ENCODE peak calls at places on chromosomes 13 and 19, in nine cellular contexts. X is breast epithelium; W is naive thymus-derived CD4-positive, alpha-beta T cell; M is iPS DF 6.9; N is CD4-positive, alpha-beta memory T cell; K is A673; U is left ventricle myocardium inferior; E is right cardiac atrium; T is colonic mucosa. G is an unnamed sample.

GRCh38 chr13:112247471-112248405 is 128.4 kb upstream of the SPACA7 start:
- DNase-seq in X (no peak), W (no peak), M (no peak), N (no peak), K (no peak), U (no peak), E (no peak), T (peak; percentile 9), G (no peak)

GRCh38 chr19:34707661-34708060 is 26.4 kb upstream of the ZNF181 start:
- DNase-seq in X (no peak), W (no peak), M (no peak), N (no peak), K (no peak), U (no peak), E (no peak), T (no peak), G (no peak)

GRCh38 chr13:21694831-21695230 is 24.0 kb downstream of the FGF9 start:
- DNase-seq in X (no peak), W (no peak), M (no peak), N (no peak), K (no peak), U (peak; percentile 52), E (peak; percentile 78), T (no peak), G (no peak)

GRCh38 chr13:85108356-85108755 is 690.9 kb downstream of the SLITRK6 start:
- DNase-seq in X (no peak), W (no peak), M (no peak), N (no peak), K (no peak), U (no peak), E (no peak), T (no peak), G (no peak)

GRCh38 chr13:113877149-113877990 is 13.5 kb upstream of the GAS6 start:
- DNase-seq in X (no peak), W (no peak), M (no peak), N (no peak), K (no peak), U (no peak), E (no peak), T (no peak), G (no peak)

GRCh38 chr19:609001-609340 is 19.3 kb downstream of the HCN2 start:
- DNase-seq in X (no peak), W (no peak), M (no peak), N (no peak), K (no peak), U (peak; percentile 65), E (peak; percentile 87), T (no peak), G (peak; percentile 56)

GRCh38 chr19:41570639-41571112 is 5.3 kb upstream of the CEACAM21 start:
- DNase-seq in X (peak; percentile 57), W (peak; percentile 81), M (no peak), N (peak; percentile 80), K (peak; percentile 86), U (peak; percentile 75), E (peak; percentile 95), T (peak; percentile 75), G (peak; percentile 81)

GRCh38 chr13:95445116-95445515 is 107.4 kb upstream of the CLDN10 start:
- DNase-seq in X (no peak), W (no peak), M (no peak), N (no peak), K (peak; percentile 51), U (no peak), E (no peak), T (no peak), G (no peak)

GRCh38 chr19:20078696-20079095 is 896 bp downstream of the ZNF90 start:
- DNase-seq in X (no peak), W (peak; percentile 4), M (no peak), N (peak; percentile 1), K (no peak), U (peak; percentile 18), E (peak; percentile 56), T (peak; percentile 53), G (peak; percentile 14)

GRCh38 chr13:32585625-32586021 is 629 bp upstream of the PDS5B start:
- DNase-seq in X (no peak), W (peak; percentile 13), M (no peak), N (no peak), K (no peak), U (no peak), E (peak; percentile 58), T (peak; percentile 23), G (peak; percentile 32)

GRCh38 chr13:33633701-33634525 is 184.0 kb upstream of the RFC3 start:
- DNase-seq in X (no peak), W (no peak), M (no peak), N (no peak), K (peak; percentile 11), U (no peak), E (no peak), T (no peak), G (no peak)

GRCh38 chr13:70125693-70126092 is 17.4 kb upstream of the KLHL1 start:
- DNase-seq in X (no peak), W (no peak), M (no peak), N (no peak), K (no peak), U (no peak), E (no peak), T (no peak), G (no peak)

GRCh38 chr13:51998723-51999471 is 12.4 kb downstream of the ATP7B start:
- DNase-seq in X (no peak), W (no peak), M (no peak), N (no peak), K (no peak), U (no peak), E (no peak), T (no peak), G (no peak)

GRCh38 chr13:25766576-25766975 is 285.2 kb downstream of the SHISA2 start:
- DNase-seq in X (no peak), W (no peak), M (no peak), N (no peak), K (no peak), U (no peak), E (no peak), T (no peak), G (no peak)

GRCh38 chr19:32830231-32831014 is 39.1 kb downstream of the SLC7A9 start:
- DNase-seq in X (no peak), W (no peak), M (no peak), N (no peak), K (no peak), U (no peak), E (no peak), T (no peak), G (no peak)

GRCh38 chr19:12737666-12738351 is 512 bp downstream of the GET3 start:
- DNase-seq in X (peak; percentile 37), W (no peak), M (no peak), N (no peak), K (no peak), U (no peak), E (peak; percentile 62), T (no peak), G (no peak)
- H3K4me3 ChIP-seq in X (peak overlapping the region; percentile 78), W (peak overlapping the region; percentile 76), M (peak overlapping the region; percentile 75), N (peak overlapping the region; percentile 80), K (peak overlapping the region; percentile 69), U (peak overlapping the region; percentile 86), E (peak overlapping the region; percentile 67), T (peak overlapping the region; percentile 88), G (peak overlapping the region; percentile 43)

GRCh38 chr19:18768046-18768771 is 22.9 kb downstream of the COMP start:
- DNase-seq in X (no peak), W (no peak), M (no peak), N (no peak), K (no peak), U (no peak), E (peak; percentile 59), T (no peak), G (no peak)

GRCh38 chr19:18764591-18765051 is 26.5 kb downstream of the COMP start:
- DNase-seq in X (no peak), W (no peak), M (no peak), N (no peak), K (no peak), U (no peak), E (no peak), T (no peak), G (no peak)

GRCh38 chr19:18762125-18763023 is 28.7 kb downstream of the COMP start:
- DNase-seq in X (peak; percentile 95), W (no peak), M (no peak), N (no peak), K (no peak), U (peak; percentile 64), E (peak; percentile 88), T (peak; percentile 94), G (peak; percentile 92)

GRCh38 chr19:18763674-18764590 is 27.2 kb downstream of the COMP start:
- DNase-seq in X (peak; percentile 88), W (no peak), M (no peak), N (no peak), K (no peak), U (no peak), E (peak; percentile 69), T (no peak), G (no peak)

DNA sequence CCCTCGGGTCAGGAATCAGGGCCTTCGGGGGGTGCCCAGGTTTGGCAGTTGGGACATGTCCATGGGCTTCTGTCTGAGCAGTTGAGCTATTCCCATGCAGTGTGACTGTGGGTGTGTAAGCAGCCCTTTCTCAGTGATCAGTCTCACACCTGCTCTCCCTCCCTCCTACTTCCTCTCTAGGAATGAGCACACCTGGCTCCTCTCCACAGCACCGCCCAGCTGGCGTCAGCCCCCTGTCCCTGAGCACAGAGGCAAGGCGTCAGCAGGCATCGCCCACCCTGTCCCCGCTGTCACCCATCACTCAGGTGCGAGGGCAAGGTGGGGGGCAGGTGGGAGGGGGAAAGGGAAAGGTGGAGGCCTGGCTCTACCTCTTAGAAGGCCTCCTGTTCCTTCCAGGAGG is 25.9 kb downstream of the COMP start:
- DNase-seq in X (no peak), W (no peak), M (no peak), N (no peak), K (no peak), U (no peak), E (no peak), T (peak; percentile 60), G (peak; percentile 59)
- H3K4me1 ChIP-seq in X (peaks cover 13% of the 10 kb centered on the region), W (no peaks in the 10 kb centered on the region), M (peaks cover 2% of the 10 kb centered on the region), N (no peaks in the 10 kb centered on the region), K (no peaks in the 10 kb centered on the region), U (peaks cover 17% of the 10 kb centered on the region), E (no peaks in the 10 kb centered on the region), T (peaks cover 6% of the 10 kb centered on the region), G (peaks cover 19% of the 10 kb centered on the region)

GRCh38 chr19:1943661-1944087 is 2.7 kb downstream of the CSNK1G2 start:
- DNase-seq in X (no peak), W (no peak), M (no peak), N (no peak), K (no peak), U (no peak), E (no peak), T (no peak), G (no peak)
- H3K4me3 ChIP-seq in X (no peak overlapping the region), W (peak overlapping the region; percentile 94), M (no peak overlapping the region), N (no peak overlapping the region), K (peak overlapping the region; percentile 84), U (no peak overlapping the region), E (no peak overlapping the region), T (peak overlapping the region; percentile 61), G (no peak overlapping the region)

DNA sequence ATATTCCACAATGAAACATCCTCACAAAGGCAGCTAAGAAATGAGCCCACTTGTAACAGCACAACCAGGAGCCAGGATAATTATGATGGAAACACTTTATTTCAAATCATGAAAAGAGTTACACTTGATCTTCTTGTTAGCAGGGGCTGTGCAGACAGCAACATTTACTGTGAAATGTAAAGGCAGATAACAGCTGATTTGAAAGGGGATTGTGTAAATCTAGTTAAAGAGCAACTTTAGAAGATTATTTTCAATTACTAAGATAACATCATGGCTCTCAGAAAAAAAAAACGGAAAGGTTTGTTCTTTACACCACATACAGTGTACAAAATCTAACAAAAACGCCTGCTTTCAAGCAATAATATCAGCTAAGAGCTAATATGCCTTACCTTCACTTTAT is 22.4 kb downstream of the ENOX1 start:
- DNase-seq in X (no peak), W (no peak), M (no peak), N (no peak), K (no peak), U (no peak), E (no peak), T (no peak), G (no peak)
- H3K4me1 ChIP-seq in X (no peaks in the 10 kb centered on the region), W (no peaks in the 10 kb centered on the region), M (no peaks in the 10 kb centered on the region), N (no peaks in the 10 kb centered on the region), K (no peaks in the 10 kb centered on the region), U (peaks cover 66% of the 10 kb centered on the region), E (peaks cover 7% of the 10 kb centered on the region), T (no peaks in the 10 kb centered on the region), G (no peaks in the 10 kb centered on the region)